ENCODE peak calls at places on chromosomes 3 and 15, in six cellular contexts. One of them, this sample, is unnamed.

GRCh38 chr3:8567784-8568575 is 66.4 kb downstream of the LMCD1 start:
- DNase-seq in pancreas: no peak
- DNase-seq in body of pancreas: no peak
- DNase-seq in ovary: no peak
- DNase-seq in dorsolateral prefrontal cortex: no peak
- DNase-seq in mesendoderm: no peak
- DNase-seq in this sample: no peak

GRCh38 chr15:83206971-83207621 is 527 bp downstream of the HDGFL3 start:
- DNase-seq in ovary: peak; percentile 42
- DNase-seq in dorsolateral prefrontal cortex: peak; percentile 48
- DNase-seq in body of pancreas: peak; percentile 35
- DNase-seq in pancreas: peak; percentile 27
- DNase-seq in mesendoderm: peak; percentile 62
- DNase-seq in this sample: peak; percentile 51

GRCh38 chr15:85583404-85584390 is 203.3 kb downstream of the AKAP13 start:
- DNase-seq in body of pancreas: peak; percentile 50
- DNase-seq in ovary: peak; percentile 25
- DNase-seq in dorsolateral prefrontal cortex: no peak
- DNase-seq in mesendoderm: no peak
- DNase-seq in pancreas: no peak
- DNase-seq in this sample: no peak

GRCh38 chr3:79765854-79766253 is 1.9 kb downstream of the ROBO1 start:
- DNase-seq in body of pancreas: no peak
- DNase-seq in pancreas: no peak
- DNase-seq in dorsolateral prefrontal cortex: no peak
- DNase-seq in ovary: no peak
- DNase-seq in mesendoderm: peak; percentile 33
- DNase-seq in this sample: no peak

GRCh38 chr3:58260261-58260731 is 22.7 kb downstream of the ABHD6 start:
- DNase-seq in ovary: no peak
- DNase-seq in pancreas: no peak
- DNase-seq in mesendoderm: no peak
- DNase-seq in dorsolateral prefrontal cortex: no peak
- DNase-seq in body of pancreas: no peak
- DNase-seq in this sample: peak; percentile 20

GRCh38 chr15:84601555-84601838 is 688 bp downstream of the ZSCAN2 start:
- DNase-seq in mesendoderm: no peak
- DNase-seq in body of pancreas: no peak
- DNase-seq in dorsolateral prefrontal cortex: no peak
- DNase-seq in ovary: no peak
- DNase-seq in pancreas: no peak
- DNase-seq in this sample: no peak

GRCh38 chr15:40343512-40343911 is 2.8 kb upstream of the CCDC9B start:
- DNase-seq in dorsolateral prefrontal cortex: no peak
- DNase-seq in ovary: no peak
- DNase-seq in mesendoderm: no peak
- DNase-seq in pancreas: no peak
- DNase-seq in body of pancreas: no peak
- DNase-seq in this sample: peak; percentile 57

GRCh38 chr3:186589856-186590579 is 19.5 kb downstream of the DNAJB11 start:
- DNase-seq in dorsolateral prefrontal cortex: no peak
- DNase-seq in ovary: no peak
- DNase-seq in body of pancreas: peak; percentile 65
- DNase-seq in pancreas: peak; percentile 51
- DNase-seq in mesendoderm: no peak
- DNase-seq in this sample: peak; percentile 21

GRCh38 chr3:170907519-170908234 is 760 bp downstream of the EIF5A2 start:
- DNase-seq in dorsolateral prefrontal cortex: no peak
- DNase-seq in ovary: no peak
- DNase-seq in mesendoderm: peak; percentile 19
- DNase-seq in body of pancreas: no peak
- DNase-seq in pancreas: no peak
- DNase-seq in this sample: peak; percentile 31

GRCh38 chr3:69051796-69052566 is at the start of gene TMF1:
- DNase-seq in mesendoderm: peak; percentile 100
- DNase-seq in pancreas: peak; percentile 98
- DNase-seq in ovary: peak; percentile 96
- DNase-seq in dorsolateral prefrontal cortex: peak; percentile 97
- DNase-seq in body of pancreas: peak; percentile 99
- DNase-seq in this sample: peak; percentile 92

GRCh38 chr3:139120336-139120971 is 75.8 kb upstream of the PRR23C start:
- DNase-seq in ovary: no peak
- DNase-seq in mesendoderm: peak; percentile 67
- DNase-seq in dorsolateral prefrontal cortex: no peak
- DNase-seq in pancreas: no peak
- DNase-seq in body of pancreas: peak; percentile 44
- DNase-seq in this sample: peak; percentile 19

GRCh38 chr15:31477301-31477700 is 150.7 kb downstream of the KLF13 start:
- DNase-seq in mesendoderm: no peak
- DNase-seq in ovary: no peak
- DNase-seq in body of pancreas: no peak
- DNase-seq in pancreas: no peak
- DNase-seq in dorsolateral prefrontal cortex: no peak
- DNase-seq in this sample: no peak

GRCh38 chr15:59762558-59762957 is 73.4 kb upstream of the BNIP2 start:
- DNase-seq in mesendoderm: peak; percentile 32
- DNase-seq in dorsolateral prefrontal cortex: no peak
- DNase-seq in ovary: no peak
- DNase-seq in pancreas: no peak
- DNase-seq in body of pancreas: no peak
- DNase-seq in this sample: no peak

GRCh38 chr15:72825831-72826230 is 42.3 kb upstream of the ADPGK start:
- DNase-seq in body of pancreas: no peak
- DNase-seq in dorsolateral prefrontal cortex: no peak
- DNase-seq in pancreas: no peak
- DNase-seq in ovary: no peak
- DNase-seq in mesendoderm: no peak
- DNase-seq in this sample: no peak

GRCh38 chr15:51181905-51182304 is 87.2 kb upstream of the TNFAIP8L3 start:
- DNase-seq in pancreas: no peak
- DNase-seq in dorsolateral prefrontal cortex: no peak
- DNase-seq in body of pancreas: no peak
- DNase-seq in mesendoderm: no peak
- DNase-seq in ovary: no peak
- DNase-seq in this sample: peak; percentile 33

GRCh38 chr3:50815844-50816243 is 141.1 kb downstream of the DOCK3 start:
- DNase-seq in body of pancreas: no peak
- DNase-seq in dorsolateral prefrontal cortex: no peak
- DNase-seq in mesendoderm: peak; percentile 16
- DNase-seq in pancreas: no peak
- DNase-seq in ovary: no peak
- DNase-seq in this sample: no peak

GRCh38 chr3:2810723-2811122 is 299.5 kb downstream of the IL5RA start:
- DNase-seq in mesendoderm: peak; percentile 22
- DNase-seq in body of pancreas: no peak
- DNase-seq in ovary: no peak
- DNase-seq in dorsolateral prefrontal cortex: no peak
- DNase-seq in pancreas: no peak
- DNase-seq in this sample: no peak

GRCh38 chr3:174440350-174440716 is 418.8 kb upstream of the NAALADL2 start:
- DNase-seq in mesendoderm: peak; percentile 33
- DNase-seq in ovary: peak; percentile 45
- DNase-seq in body of pancreas: peak; percentile 18
- DNase-seq in pancreas: peak; percentile 13
- DNase-seq in dorsolateral prefrontal cortex: no peak
- DNase-seq in this sample: peak; percentile 29

GRCh38 chr15:56683925-56684324 is 49.4 kb downstream of the ZNF280D start:
- DNase-seq in dorsolateral prefrontal cortex: no peak
- DNase-seq in pancreas: no peak
- DNase-seq in body of pancreas: no peak
- DNase-seq in mesendoderm: no peak
- DNase-seq in ovary: no peak
- DNase-seq in this sample: no peak

GRCh38 chr15:100914876-100915275 is 4.3 kb upstream of the LRRK1 start:
- DNase-seq in mesendoderm: peak; percentile 73
- DNase-seq in body of pancreas: no peak
- DNase-seq in ovary: no peak
- DNase-seq in dorsolateral prefrontal cortex: no peak
- DNase-seq in pancreas: no peak
- DNase-seq in this sample: no peak

GRCh38 chr3:141828487-141829284 is 47.8 kb upstream of the ATP1B3 start:
- DNase-seq in mesendoderm: no peak
- DNase-seq in body of pancreas: peak; percentile 40
- DNase-seq in ovary: no peak
- DNase-seq in pancreas: peak; percentile 37
- DNase-seq in dorsolateral prefrontal cortex: no peak
- DNase-seq in this sample: peak; percentile 73

GRCh38 chr3:36649078-36649477 is 115.3 kb downstream of the DCLK3 start:
- DNase-seq in body of pancreas: no peak
- DNase-seq in ovary: no peak
- DNase-seq in mesendoderm: no peak
- DNase-seq in pancreas: no peak
- DNase-seq in dorsolateral prefrontal cortex: no peak
- DNase-seq in this sample: no peak

GRCh38 chr15:52667597-52667996 is 11.6 kb downstream of the ATOSA start:
- DNase-seq in pancreas: no peak
- DNase-seq in ovary: no peak
- DNase-seq in mesendoderm: no peak
- DNase-seq in body of pancreas: no peak
- DNase-seq in dorsolateral prefrontal cortex: no peak
- DNase-seq in this sample: no peak

GRCh38 chr15:52673312-52673711 is 5.9 kb downstream of the ATOSA start:
- DNase-seq in body of pancreas: no peak
- DNase-seq in mesendoderm: no peak
- DNase-seq in dorsolateral prefrontal cortex: no peak
- DNase-seq in pancreas: no peak
- DNase-seq in ovary: no peak
- DNase-seq in this sample: no peak

GRCh38 chr15:52672661-52673060 is 6.5 kb downstream of the ATOSA start:
- DNase-seq in pancreas: no peak
- DNase-seq in dorsolateral prefrontal cortex: no peak
- DNase-seq in ovary: no peak
- DNase-seq in body of pancreas: no peak
- DNase-seq in mesendoderm: no peak
- DNase-seq in this sample: no peak

GRCh38 chr15:52668133-52668532 is 11.1 kb downstream of the ATOSA start:
- DNase-seq in mesendoderm: no peak
- DNase-seq in dorsolateral prefrontal cortex: no peak
- DNase-seq in body of pancreas: no peak
- DNase-seq in ovary: no peak
- DNase-seq in pancreas: no peak
- DNase-seq in this sample: no peak

GRCh38 chr15:52670087-52670486 is 9.1 kb downstream of the ATOSA start:
- DNase-seq in body of pancreas: no peak
- DNase-seq in pancreas: no peak
- DNase-seq in ovary: no peak
- DNase-seq in mesendoderm: no peak
- DNase-seq in dorsolateral prefrontal cortex: no peak
- DNase-seq in this sample: no peak
- H3K4me3 ChIP-seq in body of pancreas: no peak overlapping the region
- H3K4me3 ChIP-seq in pancreas: no peak overlapping the region
- H3K4me3 ChIP-seq in ovary: no peak overlapping the region
- H3K4me3 ChIP-seq in mesendoderm: no peak overlapping the region
- H3K4me3 ChIP-seq in dorsolateral prefrontal cortex: no peak overlapping the region
- H3K4me3 ChIP-seq in this sample: no peak overlapping the region

DNA sequence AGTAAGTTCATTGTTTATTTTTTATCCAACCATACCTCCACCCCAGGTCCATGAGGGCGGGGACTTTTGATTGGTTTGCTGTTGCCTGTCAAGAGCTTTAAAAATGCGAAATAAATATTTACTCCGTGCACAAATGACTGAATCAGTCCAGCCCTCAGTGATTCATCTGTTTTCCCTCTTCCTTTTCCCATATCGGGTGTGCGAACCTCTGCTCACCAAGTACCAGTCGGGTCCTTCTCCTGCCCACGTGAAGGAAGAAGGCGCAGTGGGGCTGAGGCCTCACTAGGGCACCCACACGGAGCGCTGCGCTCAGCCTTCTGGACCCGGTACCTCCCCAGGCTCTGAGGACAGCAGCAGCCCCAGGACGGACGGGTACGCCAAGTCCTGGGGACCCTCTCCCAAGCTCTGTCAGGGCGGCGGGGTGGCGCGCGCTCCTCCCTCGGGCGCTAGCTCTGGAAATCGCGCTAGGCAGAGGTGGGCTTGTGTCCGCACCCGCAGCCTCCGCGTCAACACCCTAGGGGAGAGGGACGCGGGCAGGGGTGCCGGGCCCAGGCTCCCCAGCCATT is 70.5 kb upstream of the EPHB3 start:
- DNase-seq in body of pancreas: peak; percentile 20
- DNase-seq in dorsolateral prefrontal cortex: no peak
- DNase-seq in mesendoderm: no peak
- DNase-seq in ovary: peak; percentile 37
- DNase-seq in pancreas: peak; percentile 68
- DNase-seq in this sample: no peak
- H3K27me3 ChIP-seq in body of pancreas: no peaks in the 10 kb centered on the region
- H3K27me3 ChIP-seq in dorsolateral prefrontal cortex: peaks cover 36% of the 10 kb centered on the region
- H3K27me3 ChIP-seq in mesendoderm: peaks cover 3% of the 10 kb centered on the region
- H3K27me3 ChIP-seq in ovary: no peaks in the 10 kb centered on the region
- H3K27me3 ChIP-seq in pancreas: no peaks in the 10 kb centered on the region
- H3K27me3 ChIP-seq in this sample: peaks cover 48% of the 10 kb centered on the region

DNA sequence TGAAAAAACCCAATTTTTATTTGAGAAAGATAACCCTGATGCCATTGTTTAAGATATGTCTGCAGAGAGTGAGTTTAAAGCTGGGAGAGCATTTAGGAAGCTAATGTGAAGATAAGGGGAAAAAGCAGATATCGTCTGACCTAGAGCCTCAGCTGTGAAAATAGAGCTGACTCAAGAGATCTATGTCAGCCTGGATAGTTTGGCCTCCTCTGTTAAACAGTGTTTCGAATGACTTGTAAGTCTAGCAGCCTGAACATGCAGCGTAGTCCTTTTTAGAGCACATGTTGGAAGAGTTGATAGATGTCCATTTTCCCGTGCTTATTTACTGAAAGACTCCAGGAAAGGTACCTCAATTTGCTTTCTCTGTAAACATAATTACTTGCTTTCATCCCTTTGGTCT is 48.1 kb downstream of the ALCAM start:
- DNase-seq in pancreas: no peak
- DNase-seq in mesendoderm: peak; percentile 71
- DNase-seq in body of pancreas: no peak
- DNase-seq in dorsolateral prefrontal cortex: no peak
- DNase-seq in ovary: no peak
- DNase-seq in this sample: no peak
- H3K4me3 ChIP-seq in pancreas: no peak overlapping the region
- H3K4me3 ChIP-seq in mesendoderm: no peak overlapping the region
- H3K4me3 ChIP-seq in body of pancreas: no peak overlapping the region
- H3K4me3 ChIP-seq in dorsolateral prefrontal cortex: no peak overlapping the region
- H3K4me3 ChIP-seq in ovary: no peak overlapping the region
- H3K4me3 ChIP-seq in this sample: no peak overlapping the region

DNA sequence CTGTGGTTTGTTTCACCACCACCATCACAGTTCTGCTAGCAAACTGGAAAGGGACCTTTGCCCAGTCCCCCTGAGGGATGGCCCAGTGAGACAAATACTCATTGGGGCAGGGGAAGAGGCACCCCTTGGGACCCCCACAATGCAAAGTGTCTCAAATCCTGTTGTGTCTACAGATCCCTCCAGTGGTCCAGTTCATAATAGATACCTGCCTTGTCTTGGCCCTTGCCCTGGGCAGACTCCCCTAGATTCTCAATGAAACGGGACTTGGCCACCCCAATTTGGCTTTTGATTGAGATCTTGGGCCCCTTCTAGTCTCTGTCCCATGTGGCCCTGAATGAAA is 43.8 kb upstream of the RAB6B start:
- DNase-seq in dorsolateral prefrontal cortex: no peak
- DNase-seq in mesendoderm: no peak
- DNase-seq in ovary: no peak
- DNase-seq in pancreas: no peak
- DNase-seq in body of pancreas: no peak
- DNase-seq in this sample: no peak
- H3K27me3 ChIP-seq in dorsolateral prefrontal cortex: no peaks in the 10 kb centered on the region
- H3K27me3 ChIP-seq in mesendoderm: no peaks in the 10 kb centered on the region
- H3K27me3 ChIP-seq in ovary: no peaks in the 10 kb centered on the region
- H3K27me3 ChIP-seq in pancreas: no peaks in the 10 kb centered on the region
- H3K27me3 ChIP-seq in body of pancreas: no peaks in the 10 kb centered on the region
- H3K27me3 ChIP-seq in this sample: no peaks in the 10 kb centered on the region

GRCh38 chr15:96367436-96368200 is 37.1 kb downstream of the NR2F2 start:
- DNase-seq in ovary: no peak
- DNase-seq in body of pancreas: no peak
- DNase-seq in pancreas: no peak
- DNase-seq in dorsolateral prefrontal cortex: no peak
- DNase-seq in mesendoderm: no peak
- DNase-seq in this sample: no peak
- H3K4me3 ChIP-seq in ovary: no peak overlapping the region
- H3K4me3 ChIP-seq in body of pancreas: no peak overlapping the region
- H3K4me3 ChIP-seq in pancreas: no peak overlapping the region
- H3K4me3 ChIP-seq in dorsolateral prefrontal cortex: no peak overlapping the region
- H3K4me3 ChIP-seq in mesendoderm: no peak overlapping the region
- H3K4me3 ChIP-seq in this sample: no peak overlapping the region

This sample was measured in MG63.